ENCODE peak calls at places on chromosome 15, in five cellular contexts. One of them, this sample, is unnamed. For H3K36me3, the result is how much of the 10 kb centered on the place peaks cover.

GRCh38 chr15:25242957-25243799 is 195.6 kb downstream of the UBE3A start:
- DNase-seq in small intestine: no peak
- DNase-seq in aorta: peak
- DNase-seq in left ventricle myocardium inferior: peak
- DNase-seq in cardiac muscle cell: no peak
- DNase-seq in this sample: no peak

GRCh38 chr15:72011291-72011940 is 106.5 kb downstream of the MYO9A start:
- DNase-seq in small intestine: no peak
- DNase-seq in aorta: no peak
- DNase-seq in left ventricle myocardium inferior: no peak
- DNase-seq in cardiac muscle cell: no peak
- DNase-seq in this sample: no peak

GRCh38 chr15:49135342-49135857 is 20.0 kb downstream of the COPS2 start:
- DNase-seq in small intestine: no peak
- DNase-seq in aorta: no peak
- DNase-seq in left ventricle myocardium inferior: no peak
- DNase-seq in cardiac muscle cell: no peak
- DNase-seq in this sample: no peak

GRCh38 chr15:25226360-25226759 is 212.5 kb downstream of the UBE3A start:
- DNase-seq in small intestine: no peak
- DNase-seq in aorta: no peak
- DNase-seq in left ventricle myocardium inferior: peak
- DNase-seq in cardiac muscle cell: no peak
- DNase-seq in this sample: no peak

GRCh38 chr15:62932436-62932835 is 110.1 kb upstream of the TPM1 start:
- DNase-seq in small intestine: no peak
- DNase-seq in aorta: no peak
- DNase-seq in left ventricle myocardium inferior: no peak
- DNase-seq in cardiac muscle cell: no peak
- DNase-seq in this sample: no peak

GRCh38 chr15:77083381-77084160 is 12.7 kb upstream of the TSPAN3 start:
- DNase-seq in small intestine: peak
- DNase-seq in aorta: peak
- DNase-seq in left ventricle myocardium inferior: peak
- DNase-seq in cardiac muscle cell: peak
- DNase-seq in this sample: peak

GRCh38 chr15:77035584-77035983 is 35.3 kb downstream of the TSPAN3 start:
- DNase-seq in small intestine: no peak
- DNase-seq in aorta: peak
- DNase-seq in left ventricle myocardium inferior: no peak
- DNase-seq in cardiac muscle cell: no peak
- DNase-seq in this sample: no peak

GRCh38 chr15:94312946-94313345 is 81.6 kb downstream of the MCTP2 start:
- DNase-seq in small intestine: no peak
- DNase-seq in aorta: no peak
- DNase-seq in left ventricle myocardium inferior: no peak
- DNase-seq in cardiac muscle cell: no peak
- DNase-seq in this sample: no peak

GRCh38 chr15:58306591-58307312 is 125.0 kb upstream of the LIPC start:
- DNase-seq in small intestine: no peak
- DNase-seq in aorta: no peak
- DNase-seq in left ventricle myocardium inferior: no peak
- DNase-seq in cardiac muscle cell: no peak
- DNase-seq in this sample: no peak

GRCh38 chr15:80709542-80709941 is 14.4 kb downstream of the ABHD17C start:
- DNase-seq in small intestine: peak
- DNase-seq in aorta: no peak
- DNase-seq in left ventricle myocardium inferior: no peak
- DNase-seq in cardiac muscle cell: no peak
- DNase-seq in this sample: no peak

GRCh38 chr15:88810449-88810848 is 7.2 kb downstream of the ACAN start:
- DNase-seq in small intestine: no peak
- DNase-seq in aorta: no peak
- DNase-seq in left ventricle myocardium inferior: no peak
- DNase-seq in cardiac muscle cell: no peak
- DNase-seq in this sample: no peak

GRCh38 chr15:33801954-33802353 is 166.3 kb upstream of the CHRM5 start:
- DNase-seq in small intestine: no peak
- DNase-seq in aorta: no peak
- DNase-seq in left ventricle myocardium inferior: no peak
- DNase-seq in cardiac muscle cell: no peak
- DNase-seq in this sample: no peak

GRCh38 chr15:66912001-66912400 is 153.4 kb upstream of the SMAD3 start:
- DNase-seq in small intestine: no peak
- DNase-seq in aorta: no peak
- DNase-seq in left ventricle myocardium inferior: no peak
- DNase-seq in cardiac muscle cell: no peak
- DNase-seq in this sample: no peak

GRCh38 chr15:88649753-88650551 is 11.1 kb downstream of the ISG20 start:
- DNase-seq in small intestine: no peak
- DNase-seq in aorta: no peak
- DNase-seq in left ventricle myocardium inferior: no peak
- DNase-seq in cardiac muscle cell: peak
- DNase-seq in this sample: no peak

GRCh38 chr15:32803631-32804030 is 85.8 kb downstream of the GREM1 start:
- DNase-seq in small intestine: no peak
- DNase-seq in aorta: no peak
- DNase-seq in left ventricle myocardium inferior: no peak
- DNase-seq in cardiac muscle cell: no peak
- DNase-seq in this sample: no peak

GRCh38 chr15:39582286-39582976 is 1.6 kb downstream of the THBS1 start:
- DNase-seq in small intestine: no peak
- DNase-seq in aorta: peak
- DNase-seq in left ventricle myocardium inferior: no peak
- DNase-seq in cardiac muscle cell: no peak
- DNase-seq in this sample: no peak

GRCh38 chr15:35519536-35520149 is 26.3 kb downstream of the DPH6 start:
- DNase-seq in small intestine: peak
- DNase-seq in aorta: no peak
- DNase-seq in left ventricle myocardium inferior: no peak
- DNase-seq in cardiac muscle cell: peak
- DNase-seq in this sample: no peak

GRCh38 chr15:52200831-52201365 is 9.7 kb upstream of the GNB5 start:
- DNase-seq in small intestine: no peak
- DNase-seq in aorta: no peak
- DNase-seq in left ventricle myocardium inferior: no peak
- DNase-seq in cardiac muscle cell: no peak
- DNase-seq in this sample: no peak

GRCh38 chr15:40449275-40449674 is 8.5 kb downstream of the BAHD1 start:
- DNase-seq in small intestine: no peak
- DNase-seq in aorta: no peak
- DNase-seq in left ventricle myocardium inferior: no peak
- DNase-seq in cardiac muscle cell: no peak
- DNase-seq in this sample: no peak

GRCh38 chr15:45660231-45660979 is 25.6 kb downstream of the SQOR start:
- DNase-seq in small intestine: no peak
- DNase-seq in aorta: no peak
- DNase-seq in left ventricle myocardium inferior: no peak
- DNase-seq in cardiac muscle cell: peak
- DNase-seq in this sample: no peak

GRCh38 chr15:75359537-75360250 is 8.7 kb downstream of the MAN2C1 start:
- DNase-seq in small intestine: no peak
- DNase-seq in aorta: no peak
- DNase-seq in left ventricle myocardium inferior: no peak
- DNase-seq in cardiac muscle cell: no peak
- DNase-seq in this sample: no peak

GRCh38 chr15:75361989-75362641 is 6.3 kb downstream of the MAN2C1 start:
- DNase-seq in small intestine: no peak
- DNase-seq in aorta: no peak
- DNase-seq in left ventricle myocardium inferior: no peak
- DNase-seq in cardiac muscle cell: no peak
- DNase-seq in this sample: no peak

GRCh38 chr15:75360391-75360790 is 8.0 kb downstream of the MAN2C1 start:
- DNase-seq in small intestine: no peak
- DNase-seq in aorta: no peak
- DNase-seq in left ventricle myocardium inferior: no peak
- DNase-seq in cardiac muscle cell: no peak
- DNase-seq in this sample: no peak

GRCh38 chr15:75361361-75361988 is 6.9 kb downstream of the MAN2C1 start:
- DNase-seq in small intestine: no peak
- DNase-seq in aorta: no peak
- DNase-seq in left ventricle myocardium inferior: no peak
- DNase-seq in cardiac muscle cell: no peak
- DNase-seq in this sample: no peak

DNA sequence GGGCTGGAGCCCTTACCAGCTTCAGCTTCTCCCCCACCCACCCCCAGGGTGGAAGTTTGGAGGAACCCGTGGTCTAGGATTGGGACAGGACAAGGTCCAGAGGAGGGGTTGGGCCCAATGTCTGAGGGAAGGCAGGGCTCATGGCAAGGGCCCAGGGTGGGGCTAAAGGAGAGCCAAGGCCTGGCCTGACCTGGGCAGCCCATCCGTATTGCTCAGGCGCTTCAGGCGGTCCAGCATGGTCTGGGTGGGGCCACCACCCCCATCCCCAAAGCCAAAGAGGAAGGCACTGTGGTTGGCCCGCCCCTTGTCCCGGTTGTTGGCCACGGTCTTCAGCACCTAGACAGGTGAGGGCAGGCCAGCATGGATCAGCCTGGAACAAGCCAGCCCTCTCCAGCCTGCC is 7.6 kb downstream of the MAN2C1 start:
- DNase-seq in small intestine: no peak
- DNase-seq in aorta: no peak
- DNase-seq in left ventricle myocardium inferior: no peak
- DNase-seq in cardiac muscle cell: no peak
- DNase-seq in this sample: no peak
- H3K36me3 ChIP-seq in small intestine: under half
- H3K36me3 ChIP-seq in aorta: under half
- H3K36me3 ChIP-seq in left ventricle myocardium inferior: half or more
- H3K36me3 ChIP-seq in cardiac muscle cell: under half
- H3K36me3 ChIP-seq in this sample: half or more

GRCh38 chr15:74317820-74318375 is 49.5 kb downstream of the CYP11A1 start:
- DNase-seq in small intestine: no peak
- DNase-seq in aorta: peak
- DNase-seq in left ventricle myocardium inferior: peak
- DNase-seq in cardiac muscle cell: no peak
- DNase-seq in this sample: no peak
- H3K4me3 ChIP-seq in small intestine: no peak
- H3K4me3 ChIP-seq in aorta: no peak
- H3K4me3 ChIP-seq in left ventricle myocardium inferior: peak
- H3K4me3 ChIP-seq in cardiac muscle cell: no peak
- H3K4me3 ChIP-seq in this sample: no peak

GRCh38 chr15:22796079-22796478 is 9.6 kb downstream of the NIPA1 start:
- DNase-seq in small intestine: no peak
- DNase-seq in aorta: no peak
- DNase-seq in left ventricle myocardium inferior: no peak
- DNase-seq in cardiac muscle cell: no peak
- DNase-seq in this sample: no peak
- H3K27ac ChIP-seq in small intestine: no peak
- H3K27ac ChIP-seq in aorta: no peak
- H3K27ac ChIP-seq in left ventricle myocardium inferior: no peak
- H3K27ac ChIP-seq in cardiac muscle cell: no peak
- H3K27ac ChIP-seq in this sample: no peak

GRCh38 chr15:61908241-61908640 is 152.0 kb downstream of the VPS13C start:
- DNase-seq in small intestine: no peak
- DNase-seq in aorta: no peak
- DNase-seq in left ventricle myocardium inferior: no peak
- DNase-seq in cardiac muscle cell: no peak
- DNase-seq in this sample: no peak
- H3K36me3 ChIP-seq in small intestine: under half
- H3K36me3 ChIP-seq in aorta: under half
- H3K36me3 ChIP-seq in left ventricle myocardium inferior: half or more
- H3K36me3 ChIP-seq in cardiac muscle cell: under half
- H3K36me3 ChIP-seq in this sample: under half

GRCh38 chr15:99511529-99511864 is 54.3 kb upstream of the MEF2A start:
- DNase-seq in small intestine: no peak
- DNase-seq in aorta: no peak
- DNase-seq in left ventricle myocardium inferior: no peak
- DNase-seq in cardiac muscle cell: no peak
- DNase-seq in this sample: no peak
- H3K4me3 ChIP-seq in small intestine: no peak
- H3K4me3 ChIP-seq in aorta: no peak
- H3K4me3 ChIP-seq in left ventricle myocardium inferior: peak
- H3K4me3 ChIP-seq in cardiac muscle cell: no peak
- H3K4me3 ChIP-seq in this sample: no peak

GRCh38 chr15:68774120-68774519 is 46.6 kb downstream of the ANP32A start:
- DNase-seq in small intestine: no peak
- DNase-seq in aorta: no peak
- DNase-seq in left ventricle myocardium inferior: no peak
- DNase-seq in cardiac muscle cell: no peak
- DNase-seq in this sample: no peak

GRCh38 chr15:68776477-68777270 is 44.0 kb downstream of the ANP32A start:
- DNase-seq in small intestine: no peak
- DNase-seq in aorta: no peak
- DNase-seq in left ventricle myocardium inferior: no peak
- DNase-seq in cardiac muscle cell: no peak
- DNase-seq in this sample: no peak

GRCh38 chr15:68773036-68773435 is 47.7 kb downstream of the ANP32A start:
- DNase-seq in small intestine: no peak
- DNase-seq in aorta: no peak
- DNase-seq in left ventricle myocardium inferior: no peak
- DNase-seq in cardiac muscle cell: no peak
- DNase-seq in this sample: no peak

GRCh38 chr15:68774521-68775293 is 46.0 kb downstream of the ANP32A start:
- DNase-seq in small intestine: no peak
- DNase-seq in aorta: no peak
- DNase-seq in left ventricle myocardium inferior: peak
- DNase-seq in cardiac muscle cell: no peak
- DNase-seq in this sample: no peak

DNA sequence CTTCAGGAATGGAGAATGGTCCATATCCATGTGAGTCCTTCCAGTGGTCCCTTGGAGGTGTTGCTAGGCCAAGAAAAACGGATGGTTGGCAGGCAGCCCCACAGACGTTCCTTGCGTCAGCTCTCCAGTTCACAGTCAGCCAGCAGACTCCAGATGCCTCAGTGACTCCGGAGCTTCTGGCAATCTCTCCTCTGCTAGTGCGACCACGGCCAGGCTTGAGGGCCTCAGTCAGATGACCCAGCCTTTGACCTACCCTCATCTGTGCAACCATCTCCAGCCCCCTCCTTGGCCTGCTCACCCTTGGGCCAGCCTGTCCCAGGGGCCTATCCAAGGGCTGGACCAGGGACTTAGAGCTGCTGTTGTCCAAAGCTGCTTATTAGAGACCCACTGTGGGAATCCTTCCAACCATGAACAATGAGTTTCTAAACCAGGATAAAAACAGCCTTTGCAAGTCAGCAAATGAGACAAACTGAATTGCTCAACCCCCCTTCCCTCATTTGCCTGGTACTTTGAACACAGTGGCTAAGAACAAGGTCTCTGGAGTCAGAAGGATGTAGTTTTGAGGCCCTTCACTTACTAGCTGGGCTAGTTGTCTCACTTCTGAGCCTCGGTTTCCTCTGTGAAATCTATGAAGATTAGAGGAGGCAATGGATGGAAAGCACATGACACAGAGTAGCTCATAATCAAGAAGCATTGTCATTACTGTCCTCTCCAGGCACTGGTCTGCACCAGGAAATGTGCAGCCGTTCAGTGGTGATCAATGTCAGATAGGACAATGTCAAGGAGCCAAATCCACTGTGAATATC is 44.8 kb downstream of the ANP32A start:
- DNase-seq in small intestine: no peak
- DNase-seq in aorta: peak
- DNase-seq in left ventricle myocardium inferior: peak
- DNase-seq in cardiac muscle cell: no peak
- DNase-seq in this sample: no peak
- H3K27ac ChIP-seq in small intestine: peak
- H3K27ac ChIP-seq in aorta: peak
- H3K27ac ChIP-seq in left ventricle myocardium inferior: peak
- H3K27ac ChIP-seq in cardiac muscle cell: no peak
- H3K27ac ChIP-seq in this sample: no peak